ENCODE peak calls at places on chromosomes 1 and 21, in six cellular contexts. T is CD4-positive, alpha-beta memory T cell; O is body of pancreas; H is adrenal gland; K is psoas muscle; N is thoracic aorta. G is an unnamed sample.
A peak's percentile ranks its signal among the peaks of the same experiment; 100 is the strongest.

GRCh38 chr1:53080769-53081168 is 18.8 kb downstream of the PODN start:
- DNase-seq in T (no peak), O (no peak), H (no peak), K (peak; percentile 36), N (no peak), G (no peak)

GRCh38 chr1:10673305-10673704 is 123.1 kb downstream of the CASZ1 start:
- DNase-seq in T (no peak), O (no peak), H (no peak), K (no peak), N (no peak), G (no peak)

GRCh38 chr1:178004926-178005391 is 35.1 kb upstream of the SEC16B start:
- DNase-seq in T (no peak), O (no peak), H (no peak), K (no peak), N (no peak), G (no peak)

GRCh38 chr1:94858276-94858675 is 38.1 kb downstream of the SLC44A3 start:
- DNase-seq in T (no peak), O (no peak), H (peak; percentile 60), K (no peak), N (no peak), G (no peak)

GRCh38 chr1:230849451-230850194 is 18.7 kb downstream of the C1orf198 start:
- DNase-seq in T (no peak), O (peak; percentile 60), H (peak; percentile 77), K (peak; percentile 73), N (peak; percentile 54), G (peak; percentile 95)

GRCh38 chr1:234397732-234398131 is 24.5 kb downstream of the COA6 start:
- DNase-seq in T (no peak), O (no peak), H (no peak), K (no peak), N (no peak), G (no peak)

GRCh38 chr1:162200096-162200847 is 130.8 kb downstream of the NOS1AP start:
- DNase-seq in T (no peak), O (no peak), H (no peak), K (no peak), N (no peak), G (no peak)

GRCh38 chr1:63322248-63322943 is at the start of gene FOXD3:
- DNase-seq in T (no peak), O (peak; percentile 54), H (peak; percentile 51), K (peak; percentile 73), N (no peak), G (no peak)

GRCh38 chr1:155064109-155064812 is 721 bp downstream of the EFNA4 start:
- DNase-seq in T (peak; percentile 60), O (no peak), H (peak; percentile 62), K (no peak), N (no peak), G (no peak)

GRCh38 chr1:204451352-204452124 is 39.9 kb upstream of the PPP1R15B start:
- DNase-seq in T (no peak), O (no peak), H (no peak), K (no peak), N (no peak), G (no peak)

GRCh38 chr1:17665054-17665453 is 90.1 kb upstream of the ACTL8 start:
- DNase-seq in T (no peak), O (peak; percentile 49), H (no peak), K (no peak), N (no peak), G (no peak)

GRCh38 chr1:40267767-40268187 is 9.7 kb downstream of the ZMPSTE24 start:
- DNase-seq in T (no peak), O (peak; percentile 64), H (peak; percentile 53), K (no peak), N (no peak), G (peak; percentile 69)

GRCh38 chr1:173870252-173871075 is 2.3 kb downstream of the ZBTB37 start:
- DNase-seq in T (peak; percentile 66), O (peak; percentile 45), H (peak; percentile 70), K (no peak), N (no peak), G (no peak)

GRCh38 chr1:27393641-27394281 is 1.3 kb downstream of the GPR3 start:
- DNase-seq in T (no peak), O (no peak), H (no peak), K (no peak), N (no peak), G (no peak)

GRCh38 chr1:201511925-201512539 is 5.1 kb upstream of the CSRP1 start:
- DNase-seq in T (no peak), O (peak; percentile 64), H (peak; percentile 49), K (peak; percentile 77), N (no peak), G (no peak)

GRCh38 chr1:38558055-38558454 is 301.5 kb downstream of the RRAGC start:
- DNase-seq in T (no peak), O (no peak), H (no peak), K (no peak), N (no peak), G (no peak)

DNA sequence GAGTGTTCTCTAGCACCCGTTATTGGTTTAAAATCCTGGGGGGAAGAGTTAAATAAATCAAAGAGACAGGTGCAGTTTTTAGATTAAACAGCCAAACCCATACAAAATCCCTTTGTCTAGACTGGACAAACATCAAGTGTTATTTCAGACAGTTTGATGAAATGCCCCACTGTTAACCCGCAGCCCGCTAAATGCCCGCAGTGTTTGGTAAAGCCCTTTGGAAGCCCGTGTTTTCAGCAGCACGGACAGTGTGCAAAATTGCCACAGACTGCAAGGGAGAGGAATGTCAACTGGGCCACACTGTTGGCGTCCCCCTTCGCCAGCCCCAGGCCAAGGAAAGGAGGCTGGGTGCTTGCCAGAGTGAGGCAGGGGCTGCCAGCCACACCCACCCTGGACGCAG is 26.6 kb downstream of the AJAP1 start:
- DNase-seq in T (no peak), O (no peak), H (no peak), K (no peak), N (no peak), G (no peak)
- H3K9me3 ChIP-seq in T (no peaks in the 10 kb centered on the region), O (peaks cover 13% of the 10 kb centered on the region), H (no peaks in the 10 kb centered on the region), K (no peaks in the 10 kb centered on the region), N (peaks cover 5% of the 10 kb centered on the region), G (peaks cover 4% of the 10 kb centered on the region)

GRCh38 chr1:246528933-246529731 is 22.1 kb upstream of the SMYD3 start:
- DNase-seq in T (no peak), O (no peak), H (no peak), K (no peak), N (no peak), G (no peak)
- H3K9me3 ChIP-seq in T (no peaks in the 10 kb centered on the region), O (peaks cover 22% of the 10 kb centered on the region), H (no peaks in the 10 kb centered on the region), K (no peaks in the 10 kb centered on the region), N (peaks cover 9% of the 10 kb centered on the region), G (peaks cover 11% of the 10 kb centered on the region)

DNA sequence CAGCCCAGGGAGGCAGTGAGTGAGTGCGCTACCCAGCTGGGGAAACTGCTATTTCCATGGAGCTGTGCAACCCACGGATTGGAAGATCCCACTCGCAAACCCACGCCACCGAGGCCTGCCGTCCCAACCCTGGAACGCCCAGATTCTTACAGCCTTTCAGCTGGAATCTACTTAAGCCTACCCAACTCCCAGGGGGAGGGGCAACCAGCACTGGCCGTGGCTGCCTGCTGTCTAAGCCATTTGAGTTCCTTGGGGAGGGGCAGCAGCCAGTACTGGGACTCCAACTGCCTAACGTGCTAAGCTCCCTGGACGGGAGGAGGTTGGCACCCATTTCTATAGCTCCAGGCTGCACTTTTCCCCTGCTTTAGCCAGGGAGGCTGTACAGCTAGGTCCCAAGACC is 27.1 kb upstream of the ZNF669 start:
- DNase-seq in T (no peak), O (no peak), H (no peak), K (no peak), N (no peak), G (no peak)
- H3K9me3 ChIP-seq in T (no peaks in the 10 kb centered on the region), O (peaks cover 16% of the 10 kb centered on the region), H (no peaks in the 10 kb centered on the region), K (peaks cover 38% of the 10 kb centered on the region), N (peaks cover 48% of the 10 kb centered on the region), G (peaks cover 29% of the 10 kb centered on the region)

DNA sequence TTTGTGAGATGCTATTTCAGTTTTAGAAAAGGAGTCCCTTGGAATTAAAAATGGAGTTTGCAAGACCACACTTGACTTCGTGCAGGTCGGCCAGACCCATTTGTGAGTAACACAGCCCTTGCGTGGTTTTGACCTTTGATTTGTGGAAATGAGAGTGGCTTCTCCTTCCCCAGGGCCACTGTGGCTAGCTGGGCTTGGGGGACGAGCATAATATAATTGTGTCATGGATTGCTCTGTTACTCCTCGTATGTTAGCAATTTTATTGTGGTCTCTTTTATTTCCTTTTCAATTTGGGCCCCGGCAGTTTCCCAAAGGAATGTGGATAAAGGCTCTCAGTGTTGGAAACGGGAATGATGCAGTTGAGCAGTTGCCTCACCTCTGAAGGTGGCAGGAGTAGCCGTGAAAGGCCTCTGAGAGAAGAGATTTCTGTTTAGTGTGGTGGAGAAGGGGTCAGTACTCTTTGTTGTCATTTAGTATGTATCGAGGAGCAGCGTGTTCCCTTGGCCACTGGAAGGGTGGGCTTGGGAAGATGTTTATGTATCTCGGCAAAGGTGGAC is 194.6 kb downstream of the PBX1 start:
- DNase-seq in T (no peak), O (no peak), H (no peak), K (no peak), N (no peak), G (no peak)
- H3K9me3 ChIP-seq in T (no peaks in the 10 kb centered on the region), O (no peaks in the 10 kb centered on the region), H (no peaks in the 10 kb centered on the region), K (no peaks in the 10 kb centered on the region), N (no peaks in the 10 kb centered on the region), G (no peaks in the 10 kb centered on the region)

GRCh38 chr1:115379943-115380342 is 41.9 kb upstream of the NGF start:
- DNase-seq in T (no peak), O (no peak), H (no peak), K (no peak), N (no peak), G (no peak)
- H3K9me3 ChIP-seq in T (no peaks in the 10 kb centered on the region), O (no peaks in the 10 kb centered on the region), H (no peaks in the 10 kb centered on the region), K (no peaks in the 10 kb centered on the region), N (no peaks in the 10 kb centered on the region), G (no peaks in the 10 kb centered on the region)

DNA sequence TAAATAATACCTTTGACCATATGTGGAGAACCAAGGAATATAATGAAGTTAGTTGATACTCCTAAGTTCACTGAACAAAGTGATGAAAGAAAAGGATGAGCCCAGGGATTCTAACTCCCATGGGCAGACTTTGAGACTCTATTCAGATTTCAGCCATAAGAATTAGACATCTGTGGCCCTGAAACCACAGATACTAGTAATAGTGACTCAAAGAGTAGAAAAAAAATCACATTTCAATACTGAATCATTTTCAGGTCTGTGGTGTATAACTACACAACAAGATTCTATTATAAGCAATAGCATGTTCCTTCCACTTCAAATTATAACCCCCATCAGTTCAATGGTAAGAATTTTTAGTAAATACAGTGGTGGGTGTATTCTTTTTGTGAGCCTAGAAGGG is 16.4 kb upstream of the F13B start:
- DNase-seq in T (no peak), O (no peak), H (no peak), K (no peak), N (no peak), G (no peak)
- H3K9me3 ChIP-seq in T (no peaks in the 10 kb centered on the region), O (peaks cover 12% of the 10 kb centered on the region), H (no peaks in the 10 kb centered on the region), K (no peaks in the 10 kb centered on the region), N (peaks cover 7% of the 10 kb centered on the region), G (no peaks in the 10 kb centered on the region)

DNA sequence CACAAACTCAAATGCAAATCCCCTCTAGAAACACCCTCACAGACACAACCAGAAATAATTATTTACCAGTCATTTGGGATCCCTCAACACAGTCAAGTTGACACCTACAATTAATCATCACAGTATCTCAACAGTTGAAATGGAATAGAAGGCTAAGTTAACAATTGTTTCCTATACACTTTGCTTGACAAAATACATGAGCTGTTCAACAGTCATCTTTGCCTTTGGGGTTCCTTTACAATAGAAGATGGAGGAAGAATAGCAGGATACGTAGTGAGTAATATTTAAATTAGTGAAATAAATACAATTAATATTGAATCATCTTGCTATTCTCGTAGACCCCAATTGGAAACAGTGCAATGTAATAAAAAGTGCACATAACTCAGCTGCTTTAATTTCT is 487.3 kb upstream of the ADAMTS5 start:
- DNase-seq in T (no peak), O (no peak), H (no peak), K (no peak), N (no peak), G (no peak)
- H3K9me3 ChIP-seq in T (no peaks in the 10 kb centered on the region), O (no peaks in the 10 kb centered on the region), H (no peaks in the 10 kb centered on the region), K (no peaks in the 10 kb centered on the region), N (no peaks in the 10 kb centered on the region), G (no peaks in the 10 kb centered on the region)

GRCh38 chr1:20037877-20038276 is 32.1 kb upstream of the PLA2G5 start:
- DNase-seq in T (no peak), O (no peak), H (no peak), K (no peak), N (no peak), G (no peak)
- H3K9me3 ChIP-seq in T (no peaks in the 10 kb centered on the region), O (no peaks in the 10 kb centered on the region), H (no peaks in the 10 kb centered on the region), K (no peaks in the 10 kb centered on the region), N (peaks cover 2% of the 10 kb centered on the region), G (no peaks in the 10 kb centered on the region)

G was measured in ascending aorta.